ENCODE peak calls at places on chromosomes 1 and 21, in six cellular contexts. A, H, Z, K, I and S are unnamed samples. For H3K9me3, the result is how much of the 10 kb centered on the place peaks cover.

GRCh38 chr21:17340081-17340480 is 172.8 kb upstream of the CXADR start:
- DNase-seq in A (no peak), H (no peak), Z (no peak), K (no peak), I (no peak), S (no peak)

GRCh38 chr1:206631085-206631509 is 4.2 kb upstream of the DYRK3 start:
- DNase-seq in A (no peak), H (peak), Z (peak), K (peak), I (peak), S (no peak)

GRCh38 chr1:116310172-116310571 is 62.9 kb upstream of the ATP1A1 start:
- DNase-seq in A (no peak), H (no peak), Z (no peak), K (no peak), I (peak), S (no peak)

GRCh38 chr1:36825226-36825625 is 209.1 kb downstream of the GRIK3 start:
- DNase-seq in A (no peak), H (no peak), Z (no peak), K (no peak), I (no peak), S (no peak)

GRCh38 chr21:45550552-45551210 is 8.4 kb upstream of the SLC19A1 start:
- DNase-seq in A (no peak), H (no peak), Z (peak), K (no peak), I (peak), S (no peak)

GRCh38 chr1:230823835-230824485 is 44.4 kb downstream of the C1orf198 start:
- DNase-seq in A (no peak), H (no peak), Z (peak), K (no peak), I (no peak), S (no peak)

GRCh38 chr21:26587621-26588260 is 14.7 kb upstream of the CYYR1 start:
- DNase-seq in A (no peak), H (peak), Z (no peak), K (no peak), I (peak), S (no peak)

GRCh38 chr21:42360317-42360716 is 6.0 kb downstream of the TFF1 start:
- DNase-seq in A (no peak), H (peak), Z (no peak), K (no peak), I (no peak), S (no peak)

GRCh38 chr1:8472668-8473067 is 154.8 kb downstream of the SLC45A1 start:
- DNase-seq in A (no peak), H (no peak), Z (no peak), K (no peak), I (no peak), S (no peak)

GRCh38 chr1:227437495-227438008 is 119.3 kb upstream of the CDC42BPA start:
- DNase-seq in A (no peak), H (peak), Z (peak), K (no peak), I (peak), S (no peak)

GRCh38 chr1:240366636-240367035 is 245.3 kb downstream of the GREM2 start:
- DNase-seq in A (no peak), H (no peak), Z (no peak), K (no peak), I (no peak), S (no peak)

GRCh38 chr1:200979574-200980451 is 43.7 kb downstream of the KIF21B start:
- DNase-seq in A (peak), H (peak), Z (peak), K (no peak), I (peak), S (no peak)

GRCh38 chr1:30024411-30025195 is 698.8 kb downstream of the MATN1 start:
- DNase-seq in A (no peak), H (no peak), Z (peak), K (no peak), I (no peak), S (no peak)
- TF ChIP-seq CTCF in A (no peak), H (no peak), Z (no peak), K (no peak), I (no peak), S (no peak)

GRCh38 chr1:42504535-42505128 is 41.5 kb downstream of the CCDC30 start:
- DNase-seq in A (no peak), H (no peak), Z (no peak), K (no peak), I (no peak), S (no peak)

GRCh38 chr1:42506576-42506975 is 43.5 kb downstream of the CCDC30 start:
- DNase-seq in A (no peak), H (no peak), Z (no peak), K (no peak), I (no peak), S (no peak)
- H3K9me3 ChIP-seq in A (under half), H (half or more), Z (half or more), K (under half), I (under half), S (under half)

GRCh38 chr1:236523704-236524141 is at the start of gene LGALS8:
- DNase-seq in A (peak), H (peak), Z (peak), K (peak), I (peak), S (peak)
- TF ChIP-seq CTCF in A (no peak), H (no peak), Z (no peak), K (no peak), I (no peak), S (no peak)

DNA sequence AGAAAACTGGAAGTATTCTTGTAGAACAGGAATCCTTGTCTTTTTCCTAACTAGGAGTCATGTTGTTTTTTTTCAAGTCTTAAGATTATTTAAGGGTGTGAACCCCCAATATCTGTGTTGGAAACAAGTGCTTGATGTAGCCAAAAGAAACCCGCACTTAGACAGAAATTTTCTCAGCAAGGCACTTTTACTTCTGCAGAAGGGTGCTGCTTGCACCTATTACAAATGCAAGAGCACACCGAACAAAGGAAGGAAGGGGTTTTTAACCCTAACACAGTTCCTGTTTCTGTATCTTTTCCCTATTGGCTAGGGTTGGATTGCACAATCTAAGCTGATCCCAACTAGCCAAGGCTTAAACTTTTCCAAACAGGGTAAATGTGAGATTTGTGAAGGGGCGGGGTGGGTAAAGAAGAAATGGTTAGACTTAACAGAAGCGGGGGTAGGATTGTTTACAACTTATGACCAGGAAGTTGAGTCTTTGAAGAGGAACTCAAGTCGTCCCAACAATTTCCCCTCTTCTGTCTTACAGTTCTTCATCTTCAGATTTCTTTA is 75.1 kb downstream of the ZFYVE9 start:
- DNase-seq in A (no peak), H (no peak), Z (no peak), K (no peak), I (no peak), S (no peak)
- H3K9me3 ChIP-seq in A (under half), H (under half), Z (half or more), K (under half), I (under half), S (under half)

GRCh38 chr1:67146539-67146938 is 11.8 kb upstream of the C1orf141 start:
- DNase-seq in A (no peak), H (no peak), Z (no peak), K (no peak), I (no peak), S (no peak)

GRCh38 chr1:67146101-67146500 is 11.3 kb upstream of the C1orf141 start:
- DNase-seq in A (no peak), H (no peak), Z (no peak), K (no peak), I (no peak), S (no peak)

GRCh38 chr1:67142931-67143330 is 8.2 kb upstream of the C1orf141 start:
- DNase-seq in A (no peak), H (no peak), Z (no peak), K (no peak), I (no peak), S (no peak)

GRCh38 chr1:67148516-67149178 is 13.9 kb upstream of the C1orf141 start:
- DNase-seq in A (no peak), H (no peak), Z (no peak), K (no peak), I (peak), S (no peak)

DNA sequence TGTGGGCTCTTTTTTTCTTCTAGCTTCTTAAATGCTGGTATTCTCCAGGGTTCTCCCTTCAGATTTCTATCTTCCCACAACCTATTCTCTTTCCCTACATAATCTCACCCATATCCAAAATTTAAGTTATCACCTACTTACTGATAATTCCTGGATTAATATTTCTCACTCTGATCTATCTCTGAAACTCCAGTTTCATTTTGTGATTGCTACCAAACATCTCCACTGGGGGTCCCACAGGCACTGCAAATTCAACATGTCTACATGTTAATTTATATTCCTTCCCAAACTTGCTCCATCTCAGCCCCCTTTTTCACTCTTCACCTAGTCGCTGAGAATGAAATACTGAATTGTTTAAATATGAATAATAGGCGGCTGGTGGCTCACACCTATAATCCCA is 9.9 kb upstream of the C1orf141 start:
- DNase-seq in A (no peak), H (peak), Z (no peak), K (no peak), I (peak), S (no peak)
- TF ChIP-seq CTCF in A (peak), H (peak), Z (peak), K (no peak), I (peak), S (no peak)